ENCODE peak calls at places on chromosomes 11 and 22, in six cellular contexts. R, L, M, U, W and J are unnamed samples.

GRCh38 chr11:19347911-19348310 is 107.2 kb upstream of the E2F8 start:
- DNase-seq in R (peak; percentile 22), L (no peak), M (no peak), U (no peak), W (no peak), J (no peak)

GRCh38 chr11:45590743-45591142 is 74.7 kb downstream of the CHST1 start:
- DNase-seq in R (peak; percentile 58), L (no peak), M (no peak), U (no peak), W (no peak), J (peak; percentile 60)

GRCh38 chr11:69943066-69943465 is 123.8 kb upstream of the FGF3 start:
- DNase-seq in R (no peak), L (no peak), M (no peak), U (no peak), W (no peak), J (peak; percentile 31)

GRCh38 chr11:22671751-22672150 is 5.3 kb downstream of the GAS2 start:
- DNase-seq in R (peak; percentile 2), L (no peak), M (no peak), U (no peak), W (no peak), J (peak; percentile 41)

GRCh38 chr11:1162498-1163311 is 5.0 kb downstream of the MUC5AC start:
- DNase-seq in R (no peak), L (no peak), M (no peak), U (no peak), W (no peak), J (no peak)

GRCh38 chr11:130738618-130739017 is 177.7 kb downstream of the SNX19 start:
- DNase-seq in R (peak; percentile 25), L (peak; percentile 68), M (peak; percentile 61), U (no peak), W (peak; percentile 78), J (no peak)

GRCh38 chr11:134003792-134004405 is 47.1 kb upstream of the IGSF9B start:
- DNase-seq in R (no peak), L (no peak), M (no peak), U (no peak), W (no peak), J (no peak)

GRCh38 chr11:67422894-67423293 is 5.4 kb upstream of the RPS6KB2 start:
- DNase-seq in R (no peak), L (no peak), M (no peak), U (no peak), W (no peak), J (peak; percentile 51)

GRCh38 chr11:64181506-64182411 is 4.2 kb upstream of the STIP1 start:
- DNase-seq in R (peak; percentile 93), L (peak; percentile 72), M (peak; percentile 65), U (peak; percentile 73), W (peak; percentile 92), J (peak; percentile 90)

GRCh38 chr11:103483996-103484395 is 374.8 kb downstream of the DYNC2H1 start:
- DNase-seq in R (no peak), L (no peak), M (no peak), U (no peak), W (no peak), J (no peak)

GRCh38 chr11:15278129-15278528 is 163.4 kb downstream of the INSC start:
- DNase-seq in R (peak; percentile 2), L (peak; percentile 36), M (no peak), U (no peak), W (peak; percentile 18), J (no peak)

GRCh38 chr11:96213500-96213899 is 129.5 kb downstream of the MAML2 start:
- DNase-seq in R (peak; percentile 74), L (peak; percentile 59), M (peak; percentile 48), U (peak; percentile 68), W (peak; percentile 90), J (peak; percentile 56)

GRCh38 chr11:30508594-30508993 is 77.6 kb downstream of the MPPED2 start:
- DNase-seq in R (no peak), L (no peak), M (no peak), U (no peak), W (no peak), J (no peak)

GRCh38 chr11:66188580-66188979 is 79.9 kb upstream of the RAB1B start:
- DNase-seq in R (peak; percentile 70), L (no peak), M (peak; percentile 7), U (peak; percentile 27), W (peak; percentile 58), J (peak; percentile 61)

GRCh38 chr11:66612458-66612857 is 4.0 kb upstream of the RBM14 start:
- DNase-seq in R (no peak), L (no peak), M (no peak), U (no peak), W (no peak), J (no peak)

GRCh38 chr11:35047179-35047578 is 91.8 kb upstream of the CD44 start:
- DNase-seq in R (no peak), L (no peak), M (no peak), U (no peak), W (no peak), J (no peak)

GRCh38 chr11:69707156-69707555 is 3.3 kb upstream of the FGF19 start:
- DNase-seq in R (no peak), L (no peak), M (no peak), U (no peak), W (no peak), J (peak; percentile 82)

GRCh38 chr11:130947889-130948288 is 31.6 kb upstream of the SNX19 start:
- DNase-seq in R (no peak), L (no peak), M (no peak), U (no peak), W (no peak), J (peak; percentile 45)

GRCh38 chr22:22164541-22165272 is 79.9 kb upstream of the VPREB1 start:
- DNase-seq in R (no peak), L (no peak), M (no peak), U (no peak), W (no peak), J (no peak)

GRCh38 chr22:24580276-24580675 is 12.6 kb downstream of the LRRC75B start:
- DNase-seq in R (peak; percentile 79), L (peak; percentile 63), M (peak; percentile 42), U (peak; percentile 66), W (peak; percentile 78), J (peak; percentile 43)

GRCh38 chr11:134025086-134025437 is 43.8 kb upstream of the JAM3 start:
- DNase-seq in R (no peak), L (no peak), M (no peak), U (no peak), W (no peak), J (peak; percentile 61)

GRCh38 chr11:76234704-76235232 is 28.5 kb upstream of the WNT11 start:
- DNase-seq in R (no peak), L (no peak), M (peak; percentile 30), U (no peak), W (no peak), J (no peak)

GRCh38 chr11:72684236-72684912 is 10.2 kb upstream of the PDE2A start:
- DNase-seq in R (peak; percentile 50), L (no peak), M (no peak), U (no peak), W (peak; percentile 65), J (peak; percentile 71)
- TF ChIP-seq CTCF in R (peak; percentile 60), L (peak; percentile 79), M (peak; percentile 68), U (peak; percentile 86), W (peak; percentile 79), J (peak; percentile 69)

GRCh38 chr11:61579398-61580291 is 1.2 kb downstream of the SYT7 start:
- DNase-seq in R (no peak), L (no peak), M (no peak), U (no peak), W (no peak), J (no peak)
- TF ChIP-seq CTCF in R (no peak), L (peak; percentile 1), M (no peak), U (no peak), W (peak; percentile 45), J (no peak)

GRCh38 chr11:8614497-8614896 is 20.5 kb upstream of the STK33 start:
- DNase-seq in R (no peak), L (no peak), M (no peak), U (no peak), W (no peak), J (no peak)

GRCh38 chr11:8612522-8612921 is 18.5 kb upstream of the STK33 start:
- DNase-seq in R (no peak), L (no peak), M (no peak), U (no peak), W (no peak), J (no peak)

GRCh38 chr11:8613036-8613435 is 19.0 kb upstream of the STK33 start:
- DNase-seq in R (peak; percentile 12), L (no peak), M (no peak), U (no peak), W (no peak), J (no peak)

GRCh38 chr11:8608646-8609045 is 14.6 kb upstream of the STK33 start:
- DNase-seq in R (peak; percentile 21), L (no peak), M (no peak), U (no peak), W (peak; percentile 26), J (no peak)

GRCh38 chr11:8610532-8611116 is 16.6 kb upstream of the STK33 start:
- DNase-seq in R (no peak), L (no peak), M (no peak), U (no peak), W (no peak), J (no peak)
- TF ChIP-seq CTCF in R (no peak), L (no peak), M (no peak), U (no peak), W (no peak), J (no peak)

GRCh38 chr11:8040921-8041285 is 40.1 kb upstream of the TUB start:
- DNase-seq in R (no peak), L (no peak), M (no peak), U (no peak), W (no peak), J (no peak)
- TF ChIP-seq CTCF in R (no peak), L (no peak), M (no peak), U (no peak), W (no peak), J (no peak)

GRCh38 chr11:114762437-114762836 is 84.1 kb downstream of the NXPE2 start:
- DNase-seq in R (peak; percentile 75), L (no peak), M (peak; percentile 7), U (peak; percentile 10), W (peak; percentile 21), J (peak; percentile 41)
- TF ChIP-seq CTCF in R (peak; percentile 89), L (peak; percentile 81), M (peak; percentile 71), U (peak; percentile 72), W (peak; percentile 76), J (peak; percentile 7)

DNA sequence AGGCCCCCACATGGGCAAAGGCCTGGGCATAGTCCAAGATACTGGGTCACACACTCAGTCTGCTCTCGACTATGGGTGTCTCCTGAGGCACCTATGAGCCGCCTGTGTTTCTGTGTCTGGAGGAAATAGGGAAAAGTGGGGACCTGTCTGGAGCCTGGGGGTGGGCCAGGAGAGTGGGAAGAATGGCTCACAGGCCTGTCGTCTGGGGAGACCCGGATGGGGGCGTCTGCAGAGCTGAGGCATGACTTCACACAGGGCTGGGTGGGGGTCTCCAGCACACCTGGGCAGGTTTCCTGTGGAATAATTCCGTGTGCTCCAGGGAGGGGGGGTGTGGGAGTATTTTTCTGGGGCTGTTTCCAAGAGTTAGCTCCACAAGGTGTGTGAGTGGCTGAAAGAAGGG is 2.5 kb upstream of the MN1 start:
- DNase-seq in R (no peak), L (no peak), M (no peak), U (no peak), W (no peak), J (no peak)
- TF ChIP-seq CTCF in R (no peak), L (no peak), M (no peak), U (no peak), W (no peak), J (no peak)